ENCODE peak calls at places on chromosomes 12 and 14, in five cellular contexts. B is cardiac fibroblast, J is foreskin fibroblast, Z is fibroblast of the aortic adventitia, P is thoracic aorta. F is an unnamed sample.

GRCh38 chr12:130617219-130617618 is 98.9 kb downstream of the RIMBP2 start:
- DNase-seq in B (no peak), J (no peak), Z (no peak), P (no peak), F (no peak)

GRCh38 chr12:117685115-117685926 is 283.5 kb downstream of the KSR2 start:
- DNase-seq in B (no peak), J (peak), Z (no peak), P (no peak), F (no peak)

GRCh38 chr14:68779761-68780323 is 13.0 kb downstream of the ZFP36L1 start:
- DNase-seq in B (peak), J (peak), Z (peak), P (no peak), F (peak)

GRCh38 chr12:15546102-15546701 is 223.9 kb downstream of the PTPRO start:
- DNase-seq in B (no peak), J (no peak), Z (peak), P (no peak), F (no peak)

GRCh38 chr12:14824012-14824634 is 10.1 kb upstream of the SMCO3 start:
- DNase-seq in B (no peak), J (no peak), Z (no peak), P (no peak), F (peak)

GRCh38 chr14:29028973-29029582 is 262.5 kb downstream of the FOXG1 start:
- DNase-seq in B (no peak), J (peak), Z (peak), P (no peak), F (peak)

GRCh38 chr12:64221656-64222010 is 463 bp downstream of the KICS2 start:
- DNase-seq in B (peak), J (peak), Z (peak), P (peak), F (peak)

GRCh38 chr14:53872551-53873188 is 84.0 kb downstream of the BMP4 start:
- DNase-seq in B (peak), J (no peak), Z (peak), P (no peak), F (no peak)

GRCh38 chr12:2250797-2251196 is 198.0 kb downstream of the CACNA1C start:
- DNase-seq in B (peak), J (peak), Z (no peak), P (no peak), F (no peak)

GRCh38 chr14:54108481-54109471 is 152.2 kb upstream of the BMP4 start:
- DNase-seq in B (peak), J (peak), Z (peak), P (no peak), F (peak)

GRCh38 chr12:117671734-117672133 is 297.1 kb downstream of the KSR2 start:
- DNase-seq in B (no peak), J (no peak), Z (no peak), P (no peak), F (peak)

GRCh38 chr14:59176764-59177163 is 11.7 kb upstream of the DAAM1 start:
- DNase-seq in B (no peak), J (no peak), Z (peak), P (no peak), F (no peak)

GRCh38 chr14:100022772-100023451 is 42.3 kb upstream of the EVL start:
- DNase-seq in B (peak), J (peak), Z (peak), P (no peak), F (peak)

GRCh38 chr14:93430319-93430801 is 379 bp upstream of the UNC79 start:
- DNase-seq in B (peak), J (no peak), Z (peak), P (no peak), F (peak)

GRCh38 chr12:111288771-111289170 is 80.1 kb downstream of the PHETA1 start:
- DNase-seq in B (no peak), J (no peak), Z (no peak), P (no peak), F (no peak)

DNA sequence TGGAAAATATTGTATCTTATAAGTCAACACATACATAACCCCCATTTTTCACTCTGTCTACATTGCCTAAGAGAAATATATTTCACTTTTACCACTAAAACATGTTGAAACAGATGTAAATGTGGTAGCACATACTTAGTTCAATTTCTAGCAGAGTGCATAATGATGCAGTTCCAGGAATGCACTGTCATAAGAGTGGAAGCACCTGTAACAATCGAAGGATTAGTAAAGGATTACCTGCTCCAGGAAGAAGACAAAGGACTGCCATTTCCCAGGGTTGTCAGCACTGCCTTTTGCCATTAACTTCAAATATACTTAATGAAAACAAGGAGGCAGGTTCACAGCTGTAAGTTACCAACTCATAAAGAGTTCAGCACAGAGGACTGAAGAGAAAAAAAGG is 24.6 kb downstream of the DAD1 start:
- DNase-seq in B (no peak), J (no peak), Z (no peak), P (no peak), F (no peak)
- H3K4me3 ChIP-seq in B (no peak), J (no peak), Z (no peak), P (no peak), F (no peak)

GRCh38 chr12:123763093-123763492 is 992 bp downstream of the DNAH10 start:
- DNase-seq in B (no peak), J (no peak), Z (no peak), P (no peak), F (no peak)
- H3K4me3 ChIP-seq in B (no peak), J (no peak), Z (no peak), P (no peak), F (no peak)

DNA sequence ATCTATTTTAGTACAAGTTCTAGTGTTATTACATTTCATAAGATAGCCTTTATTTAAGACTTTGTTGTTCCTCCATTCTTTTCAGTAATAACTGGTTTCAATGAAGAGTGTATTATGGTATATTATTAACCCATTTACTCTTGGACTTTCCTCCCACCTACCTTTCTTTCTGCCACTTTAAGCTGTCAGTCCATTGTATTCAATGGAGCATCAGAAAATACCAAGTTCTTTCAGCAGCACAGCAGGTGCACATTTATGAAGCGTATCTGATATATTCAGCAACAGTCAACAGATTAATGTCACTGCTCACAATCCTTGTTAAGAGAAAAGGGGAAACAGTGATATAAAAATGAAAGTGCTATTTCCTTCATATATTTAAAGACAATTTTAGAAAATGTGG is 660.9 kb downstream of the C12orf50 start:
- DNase-seq in B (no peak), J (no peak), Z (no peak), P (no peak), F (no peak)
- H3K4me3 ChIP-seq in B (no peak), J (no peak), Z (no peak), P (no peak), F (no peak)

GRCh38 chr14:73685328-73685727 is 28.9 kb downstream of the PNMA1 start:
- DNase-seq in B (no peak), J (no peak), Z (no peak), P (no peak), F (no peak)

GRCh38 chr14:73674986-73675385 is 30.2 kb downstream of the DNAL1 start:
- DNase-seq in B (no peak), J (no peak), Z (no peak), P (no peak), F (no peak)

GRCh38 chr14:73684627-73685026 is 29.6 kb downstream of the PNMA1 start:
- DNase-seq in B (no peak), J (no peak), Z (no peak), P (no peak), F (no peak)

DNA sequence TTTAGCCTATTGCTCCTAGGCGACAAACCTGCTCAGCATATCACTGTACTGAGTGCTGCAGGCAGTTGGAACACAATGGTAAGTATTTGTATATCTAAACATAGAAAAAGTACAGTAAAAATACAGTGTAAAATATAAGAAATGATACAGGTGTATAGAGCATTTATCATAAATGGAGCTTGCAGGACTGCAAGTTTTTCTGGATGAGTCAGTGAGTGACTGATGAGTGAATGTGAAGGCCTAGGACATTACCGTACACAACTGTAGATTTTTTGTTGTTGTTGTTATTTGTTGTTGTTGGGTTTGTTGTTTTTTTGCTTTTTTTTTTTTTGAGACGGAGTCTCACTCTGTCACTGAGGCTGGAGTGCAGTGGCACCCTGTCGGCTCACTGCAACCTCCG is 33.4 kb downstream of the PNMA1 start:
- DNase-seq in B (no peak), J (no peak), Z (no peak), P (no peak), F (no peak)
- H3K4me3 ChIP-seq in B (no peak), J (no peak), Z (no peak), P (no peak), F (no peak)

GRCh38 chr12:51846911-51847829 is 1.3 kb downstream of the FIGNL2 start:
- DNase-seq in B (no peak), J (no peak), Z (no peak), P (no peak), F (no peak)

GRCh38 chr12:51848843-51849735 is 571 bp upstream of the FIGNL2 start:
- DNase-seq in B (no peak), J (no peak), Z (no peak), P (no peak), F (no peak)

GRCh38 chr12:51845451-51845850 is 3.1 kb downstream of the FIGNL2 start:
- DNase-seq in B (no peak), J (no peak), Z (no peak), P (no peak), F (no peak)

GRCh38 chr12:51847830-51848727 is at the start of gene FIGNL2:
- DNase-seq in B (no peak), J (no peak), Z (no peak), P (no peak), F (no peak)

GRCh38 chr12:51846209-51846779 is 2.2 kb downstream of the FIGNL2 start:
- DNase-seq in B (no peak), J (no peak), Z (no peak), P (no peak), F (no peak)
- H3K4me3 ChIP-seq in B (no peak), J (no peak), Z (no peak), P (peak), F (no peak)

GRCh38 chr12:120668797-120669054 is 18.2 kb upstream of the MLEC start:
- DNase-seq in B (no peak), J (no peak), Z (no peak), P (no peak), F (no peak)
- H3K4me3 ChIP-seq in B (no peak), J (no peak), Z (no peak), P (no peak), F (no peak)